ENCODE peak calls at places on chromosome 11, in seven cellular contexts. A is cardiac muscle cell; X is heart right ventricle; Y is stomach; M is colonic mucosa; O is CD4-positive, alpha-beta T cell; I is WTC11. P is an unnamed sample.

GRCh38 chr11:121652982-121653381 is 200.2 kb upstream of the SORL1-AS1 start:
- DNase-seq in Y (no peak), M (no peak), O (no peak), A (peak; percentile 49), I (no peak), X (no peak), P (no peak)

GRCh38 chr11:47433991-47434786 is 8.0 kb upstream of the PSMC3 start:
- DNase-seq in I (no peak), M (no peak), X (no peak), Y (no peak), A (no peak), O (no peak), P (no peak)

GRCh38 chr11:109435121-109435742 is 13.2 kb downstream of the C11orf87 start:
- DNase-seq in Y (no peak), A (no peak), O (no peak), I (no peak), M (no peak), X (no peak), P (no peak)

GRCh38 chr11:1755344-1756023 is 5.1 kb upstream of the IFITM10 start:
- DNase-seq in Y (no peak), I (no peak), O (peak; percentile 25), M (no peak), A (peak; percentile 46), X (peak; percentile 66), P (no peak)

GRCh38 chr11:10494636-10495463 is 39.8 kb downstream of the AMPD3 start:
- DNase-seq in O (no peak), M (peak; percentile 15), X (no peak), I (no peak), A (no peak), Y (no peak), P (no peak)

GRCh38 chr11:93823210-93823609 is 27.2 kb downstream of the VSTM5 start:
- DNase-seq in I (no peak), Y (no peak), O (no peak), X (no peak), M (no peak), A (no peak), P (no peak)

GRCh38 chr11:19800714-19801519 is 88.3 kb downstream of the NAV2 start:
- DNase-seq in I (peak; percentile 49), O (no peak), A (no peak), M (no peak), Y (no peak), X (no peak), P (no peak)

GRCh38 chr11:114556135-114556534 is 3.5 kb downstream of the NXPE1 start:
- DNase-seq in M (no peak), A (no peak), X (no peak), O (no peak), I (no peak), Y (no peak), P (no peak)

GRCh38 chr11:124875401-124875800 is 10.2 kb downstream of the ROBO3 start:
- DNase-seq in O (no peak), I (no peak), X (no peak), A (no peak), M (no peak), Y (no peak), P (no peak)
- TF ChIP-seq CTCF in O (no peak), I (no peak), X (no peak), A (no peak), M (no peak), Y (no peak), P (no peak)

DNA sequence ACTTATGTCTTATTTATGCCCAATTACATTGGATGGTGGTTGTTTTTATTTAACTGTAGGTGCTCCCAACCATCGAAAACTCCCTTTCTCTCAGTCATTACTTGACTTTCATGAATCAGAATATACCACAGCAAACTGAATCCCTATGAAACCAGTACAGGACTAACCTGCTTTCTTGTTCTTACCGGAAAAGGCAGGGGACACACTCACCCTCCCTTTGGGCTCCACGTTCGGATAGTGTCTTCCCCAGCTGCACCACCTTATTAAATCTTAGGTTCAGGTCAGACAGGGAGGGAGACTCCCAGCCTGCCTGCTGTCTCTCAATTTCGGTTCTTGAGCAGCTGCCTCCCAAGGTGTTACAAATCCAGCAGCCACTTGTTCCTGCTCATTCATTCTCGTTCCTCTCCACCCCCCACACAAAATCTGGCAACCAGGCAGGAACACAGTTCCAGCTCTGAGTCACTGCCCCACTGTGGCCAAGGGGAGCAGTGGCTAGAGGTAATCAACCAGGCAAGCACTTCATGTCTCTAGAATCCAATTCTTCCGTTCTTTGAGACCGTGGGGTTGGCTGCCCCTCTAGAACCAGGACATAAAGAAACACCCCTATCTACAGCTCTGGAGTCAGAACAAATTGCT is 133.0 kb downstream of the PLEKHA7 start:
- DNase-seq in O (no peak), M (no peak), I (peak; percentile 22), Y (peak; percentile 76), A (peak; percentile 52), X (peak; percentile 70), P (no peak)
- TF ChIP-seq CTCF in O (no peak), M (no peak), I (no peak), Y (peak; percentile 30), A (peak; percentile 61), X (peak; percentile 51), P (no peak)

GRCh38 chr11:45485070-45485716 is 180.2 kb downstream of the CHST1 start:
- DNase-seq in Y (peak; percentile 9), I (no peak), X (no peak), M (no peak), O (no peak), A (no peak), P (no peak)
- TF ChIP-seq CTCF in Y (no peak), I (no peak), X (no peak), M (no peak), O (no peak), A (peak; percentile 7), P (no peak)

GRCh38 chr11:77113382-77114088 is 10.9 kb downstream of the OMP start:
- DNase-seq in M (no peak), Y (peak; percentile 55), I (peak; percentile 60), A (peak; percentile 61), O (no peak), X (no peak), P (no peak)
- TF ChIP-seq CTCF in M (peak; percentile 40), Y (peak; percentile 55), I (peak; percentile 45), A (peak; percentile 73), O (peak; percentile 44), X (peak; percentile 52), P (peak; percentile 42)

GRCh38 chr11:66542362-66542761 is 3.5 kb downstream of the ZDHHC24 start:
- DNase-seq in O (no peak), A (no peak), Y (no peak), I (no peak), X (no peak), M (no peak), P (no peak)

GRCh38 chr11:66545701-66546367 is at the start of gene ZDHHC24:
- DNase-seq in O (peak; percentile 74), M (peak; percentile 97), Y (peak; percentile 98), A (peak; percentile 99), X (peak; percentile 97), I (peak; percentile 98), P (peak; percentile 84)

GRCh38 chr11:66541892-66542291 is 4.0 kb downstream of the ZDHHC24 start:
- DNase-seq in M (no peak), X (no peak), Y (no peak), O (no peak), A (no peak), I (no peak), P (no peak)

GRCh38 chr11:66546368-66546965 is at the start of gene ACTN3:
- DNase-seq in O (no peak), M (peak; percentile 33), Y (no peak), X (peak; percentile 32), I (peak; percentile 81), A (peak; percentile 92), P (no peak)

DNA sequence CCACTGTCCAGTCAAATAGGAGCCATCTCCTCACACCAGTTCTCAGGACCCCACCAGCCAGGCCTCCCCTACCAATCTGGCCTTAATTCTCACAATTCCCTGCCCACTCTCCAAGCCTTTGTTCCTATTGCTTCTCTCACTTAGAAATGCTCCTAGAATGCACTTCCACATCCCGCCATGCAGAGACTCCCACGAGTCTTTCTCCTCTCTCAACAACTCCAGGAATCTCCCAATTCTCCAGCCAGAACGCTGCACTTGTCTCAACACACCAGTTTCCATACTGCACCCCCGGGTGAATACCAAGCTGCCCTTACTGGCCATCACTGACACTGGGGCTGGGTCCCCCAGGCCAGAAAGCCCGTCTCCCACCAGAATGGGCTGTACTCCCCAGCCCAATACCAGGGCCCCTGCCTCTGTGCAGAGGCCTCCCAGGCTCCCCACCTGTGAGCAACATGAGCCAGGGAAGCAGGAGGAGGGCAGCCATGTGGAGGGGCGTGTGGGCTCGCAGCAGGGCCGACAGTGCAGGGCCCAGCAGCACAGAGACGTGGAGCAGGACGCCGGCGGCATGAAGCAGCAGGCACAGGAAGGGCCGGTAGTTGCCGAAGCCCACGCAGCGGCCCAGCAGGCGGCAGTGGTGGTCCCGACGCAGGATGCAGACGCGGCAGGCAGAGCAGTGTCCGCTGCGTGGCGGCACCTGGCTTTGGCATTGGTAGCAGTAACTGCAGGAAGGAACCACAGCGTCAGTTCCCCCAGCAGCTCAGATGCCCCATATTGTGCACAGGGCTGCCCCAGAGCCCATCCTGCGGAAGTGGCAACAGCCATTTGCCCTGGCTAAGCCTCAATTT is 2.4 kb downstream of the ZDHHC24 start:
- DNase-seq in I (peak; percentile 49), O (peak; percentile 70), A (no peak), Y (peak; percentile 47), X (peak; percentile 31), M (peak; percentile 35), P (peak; percentile 66)
- TF ChIP-seq CTCF in I (no peak), O (peak; percentile 47), A (peak; percentile 70), Y (no peak), X (peak; percentile 35), M (no peak), P (peak; percentile 64)

GRCh38 chr11:65743928-65744698 is 23.5 kb upstream of the RNASEH2C start:
- DNase-seq in M (peak; percentile 68), X (no peak), I (peak; percentile 71), A (peak; percentile 11), O (no peak), Y (peak; percentile 49), P (no peak)
- TF ChIP-seq CTCF in M (no peak), X (peak; percentile 35), I (no peak), A (peak; percentile 44), O (no peak), Y (peak; percentile 34), P (no peak)

DNA sequence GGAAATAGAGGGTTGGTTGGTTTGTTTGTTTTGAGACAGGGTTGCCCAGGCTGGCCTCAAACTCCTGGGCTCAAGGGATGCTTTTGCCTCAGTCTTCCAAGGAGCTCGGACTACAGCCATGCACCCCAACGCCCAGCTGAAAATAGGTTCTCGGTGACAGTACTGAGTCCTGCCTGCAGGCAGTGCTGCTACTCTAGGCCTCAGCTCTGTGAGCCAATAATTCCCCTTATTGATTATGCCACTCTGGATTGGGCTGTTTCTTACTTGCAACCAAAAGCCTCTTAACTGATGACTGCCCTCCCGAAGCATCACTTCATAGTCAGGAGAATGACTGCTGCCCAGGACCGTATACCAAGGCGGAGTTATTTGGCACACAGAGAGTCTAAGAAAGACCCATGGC is 1.2 kb upstream of the C11orf16 start:
- DNase-seq in O (no peak), X (no peak), I (no peak), Y (no peak), M (no peak), A (no peak), P (no peak)
- TF ChIP-seq CTCF in O (no peak), X (no peak), I (no peak), Y (no peak), M (no peak), A (no peak), P (no peak)

DNA sequence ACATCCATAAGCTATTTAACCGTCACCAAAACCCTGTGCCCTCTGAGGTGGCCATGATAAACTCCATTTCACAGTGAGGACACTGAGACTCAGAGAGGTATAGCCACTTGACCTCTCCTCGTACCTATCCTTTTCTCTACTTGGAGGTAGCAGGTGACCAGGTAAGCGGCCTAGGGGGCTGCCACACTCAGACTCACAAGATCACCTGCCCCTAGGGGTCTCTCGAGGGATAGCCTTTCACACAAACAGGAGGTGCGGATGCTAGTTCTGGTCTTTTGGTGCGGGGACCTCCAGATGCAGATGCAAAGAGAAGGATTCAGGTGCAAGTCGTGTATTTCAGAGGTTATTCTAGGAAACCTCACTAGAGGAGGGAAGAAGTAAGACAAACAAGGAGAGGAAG is 14.6 kb downstream of the MS4A18 start:
- DNase-seq in I (peak; percentile 49), M (no peak), Y (no peak), A (no peak), X (no peak), O (no peak), P (no peak)
- TF ChIP-seq CTCF in I (peak; percentile 51), M (no peak), Y (no peak), A (no peak), X (no peak), O (no peak), P (no peak)

P was measured in natural killer cell.